ENCODE peak calls at places on chromosome 15, in seven cellular contexts. One of them, this sample, is unnamed.
A peak's percentile ranks its signal among the peaks of the same experiment; 100 is the strongest.

GRCh38 chr15:62212746-62213145 is 47.7 kb upstream of the C2CD4B start:
- DNase-seq in GM23338: no peak
- DNase-seq in hepatocyte: no peak
- DNase-seq in MM.1S: peak; percentile 61
- DNase-seq in GM23248: no peak
- DNase-seq in HCT116: no peak
- DNase-seq in PC-3: no peak
- DNase-seq in this sample: no peak

GRCh38 chr15:33639051-33639450 is 328.3 kb downstream of the RYR3 start:
- DNase-seq in HCT116: no peak
- DNase-seq in hepatocyte: no peak
- DNase-seq in PC-3: no peak
- DNase-seq in GM23338: no peak
- DNase-seq in MM.1S: no peak
- DNase-seq in GM23248: no peak
- DNase-seq in this sample: no peak

GRCh38 chr15:25774871-25775270 is 88.3 kb downstream of the ATP10A start:
- DNase-seq in MM.1S: no peak
- DNase-seq in HCT116: no peak
- DNase-seq in GM23338: no peak
- DNase-seq in GM23248: peak; percentile 8
- DNase-seq in hepatocyte: no peak
- DNase-seq in PC-3: no peak
- DNase-seq in this sample: no peak

GRCh38 chr15:68546318-68546717 is 32.5 kb upstream of the CORO2B start:
- DNase-seq in PC-3: no peak
- DNase-seq in HCT116: no peak
- DNase-seq in GM23338: no peak
- DNase-seq in MM.1S: no peak
- DNase-seq in GM23248: no peak
- DNase-seq in hepatocyte: no peak
- DNase-seq in this sample: no peak

GRCh38 chr15:57118013-57118799 is 199.8 kb downstream of the TCF12 start:
- DNase-seq in PC-3: peak; percentile 48
- DNase-seq in MM.1S: peak; percentile 17
- DNase-seq in GM23248: peak; percentile 51
- DNase-seq in GM23338: peak; percentile 42
- DNase-seq in HCT116: peak; percentile 2
- DNase-seq in hepatocyte: peak; percentile 4
- DNase-seq in this sample: no peak

GRCh38 chr15:64731012-64731806 is 44.2 kb downstream of the RBPMS2 start:
- DNase-seq in GM23248: peak; percentile 83
- DNase-seq in HCT116: peak; percentile 75
- DNase-seq in hepatocyte: peak; percentile 93
- DNase-seq in GM23338: peak; percentile 96
- DNase-seq in PC-3: peak; percentile 85
- DNase-seq in MM.1S: peak; percentile 86
- DNase-seq in this sample: peak; percentile 86

GRCh38 chr15:82298520-82298919 is 35.9 kb downstream of the SAXO2 start:
- DNase-seq in PC-3: no peak
- DNase-seq in GM23338: peak; percentile 11
- DNase-seq in GM23248: no peak
- DNase-seq in MM.1S: no peak
- DNase-seq in HCT116: no peak
- DNase-seq in hepatocyte: no peak
- DNase-seq in this sample: no peak

GRCh38 chr15:89248584-89248983 is 4.8 kb downstream of the FANCI start:
- DNase-seq in GM23338: no peak
- DNase-seq in HCT116: no peak
- DNase-seq in PC-3: no peak
- DNase-seq in MM.1S: no peak
- DNase-seq in GM23248: no peak
- DNase-seq in hepatocyte: no peak
- DNase-seq in this sample: no peak

GRCh38 chr15:78265137-78265460 is 737 bp downstream of the DNAJA4 start:
- DNase-seq in GM23338: no peak
- DNase-seq in hepatocyte: no peak
- DNase-seq in MM.1S: no peak
- DNase-seq in HCT116: no peak
- DNase-seq in GM23248: no peak
- DNase-seq in PC-3: no peak
- DNase-seq in this sample: no peak

GRCh38 chr15:65818927-65819562 is 27.0 kb upstream of the DENND4A start:
- DNase-seq in GM23248: no peak
- DNase-seq in HCT116: no peak
- DNase-seq in hepatocyte: no peak
- DNase-seq in MM.1S: no peak
- DNase-seq in GM23338: no peak
- DNase-seq in PC-3: no peak
- DNase-seq in this sample: peak; percentile 70

GRCh38 chr15:81752974-81753373 is 292.8 kb downstream of the MEX3B start:
- DNase-seq in HCT116: peak; percentile 2
- DNase-seq in PC-3: no peak
- DNase-seq in hepatocyte: no peak
- DNase-seq in GM23248: no peak
- DNase-seq in MM.1S: no peak
- DNase-seq in GM23338: peak; percentile 44
- DNase-seq in this sample: no peak

GRCh38 chr15:27249046-27249722 is 278.2 kb downstream of the GABRG3 start:
- DNase-seq in HCT116: no peak
- DNase-seq in MM.1S: no peak
- DNase-seq in GM23248: no peak
- DNase-seq in hepatocyte: no peak
- DNase-seq in PC-3: no peak
- DNase-seq in GM23338: no peak
- DNase-seq in this sample: no peak

GRCh38 chr15:41904487-41905359 is 10.9 kb upstream of the SPTBN5 start:
- DNase-seq in MM.1S: peak; percentile 74
- DNase-seq in PC-3: peak; percentile 79
- DNase-seq in HCT116: peak; percentile 34
- DNase-seq in GM23248: peak; percentile 69
- DNase-seq in hepatocyte: peak; percentile 85
- DNase-seq in GM23338: peak; percentile 82
- DNase-seq in this sample: peak; percentile 69

GRCh38 chr15:57861039-57861638 is 154.6 kb downstream of the POLR2M start:
- DNase-seq in HCT116: peak; percentile 60
- DNase-seq in GM23338: peak; percentile 76
- DNase-seq in GM23248: peak; percentile 67
- DNase-seq in hepatocyte: peak; percentile 73
- DNase-seq in MM.1S: peak; percentile 75
- DNase-seq in PC-3: peak; percentile 60
- DNase-seq in this sample: peak; percentile 52

GRCh38 chr15:68207176-68207935 is 2.2 kb upstream of the CALML4 start:
- DNase-seq in HCT116: no peak
- DNase-seq in PC-3: no peak
- DNase-seq in hepatocyte: peak; percentile 4
- DNase-seq in GM23338: peak; percentile 33
- DNase-seq in MM.1S: no peak
- DNase-seq in GM23248: no peak
- DNase-seq in this sample: no peak

GRCh38 chr15:66704783-66705113 is 2.7 kb downstream of the SMAD6 start:
- DNase-seq in GM23338: no peak
- DNase-seq in PC-3: peak; percentile 39
- DNase-seq in hepatocyte: peak; percentile 54
- DNase-seq in HCT116: no peak
- DNase-seq in GM23248: peak; percentile 47
- DNase-seq in MM.1S: no peak
- DNase-seq in this sample: no peak

GRCh38 chr15:26889298-26889898 is 22.5 kb downstream of the GABRA5 start:
- DNase-seq in MM.1S: peak; percentile 71
- DNase-seq in PC-3: peak; percentile 83
- DNase-seq in HCT116: peak; percentile 62
- DNase-seq in GM23338: peak; percentile 83
- DNase-seq in GM23248: peak; percentile 53
- DNase-seq in hepatocyte: peak; percentile 76
- DNase-seq in this sample: peak; percentile 67

GRCh38 chr15:42456539-42456938 is 34.4 kb downstream of the ZNF106 start:
- DNase-seq in GM23338: no peak
- DNase-seq in GM23248: peak; percentile 26
- DNase-seq in HCT116: no peak
- DNase-seq in MM.1S: no peak
- DNase-seq in hepatocyte: no peak
- DNase-seq in PC-3: no peak
- DNase-seq in this sample: no peak

GRCh38 chr15:68794869-68795268 is 25.8 kb downstream of the ANP32A start:
- DNase-seq in hepatocyte: no peak
- DNase-seq in MM.1S: no peak
- DNase-seq in GM23248: peak; percentile 38
- DNase-seq in HCT116: no peak
- DNase-seq in GM23338: no peak
- DNase-seq in PC-3: no peak
- DNase-seq in this sample: no peak

GRCh38 chr15:64503197-64503596 is 42.8 kb downstream of the ZNF609 start:
- DNase-seq in hepatocyte: no peak
- DNase-seq in GM23248: peak; percentile 59
- DNase-seq in GM23338: peak; percentile 36
- DNase-seq in HCT116: no peak
- DNase-seq in PC-3: no peak
- DNase-seq in MM.1S: no peak
- DNase-seq in this sample: peak; percentile 5

GRCh38 chr15:52438047-52438446 is 90.6 kb downstream of the MYO5A start:
- DNase-seq in MM.1S: no peak
- DNase-seq in GM23338: no peak
- DNase-seq in hepatocyte: no peak
- DNase-seq in HCT116: no peak
- DNase-seq in GM23248: no peak
- DNase-seq in PC-3: peak; percentile 64
- DNase-seq in this sample: no peak

GRCh38 chr15:32861741-32862140 is 143.9 kb downstream of the GREM1 start:
- DNase-seq in MM.1S: peak; percentile 87
- DNase-seq in HCT116: no peak
- DNase-seq in PC-3: no peak
- DNase-seq in GM23338: peak; percentile 50
- DNase-seq in GM23248: peak; percentile 88
- DNase-seq in hepatocyte: peak; percentile 28
- DNase-seq in this sample: no peak

GRCh38 chr15:73305331-73306211 is 63.2 kb downstream of the HCN4 start:
- DNase-seq in PC-3: peak; percentile 74
- DNase-seq in hepatocyte: peak; percentile 82
- DNase-seq in MM.1S: no peak
- DNase-seq in GM23338: peak; percentile 89
- DNase-seq in HCT116: peak; percentile 61
- DNase-seq in GM23248: peak; percentile 77
- DNase-seq in this sample: peak; percentile 45

GRCh38 chr15:100759116-100759515 is 120.5 kb upstream of the ALDH1A3 start:
- DNase-seq in HCT116: no peak
- DNase-seq in PC-3: no peak
- DNase-seq in MM.1S: no peak
- DNase-seq in GM23338: no peak
- DNase-seq in hepatocyte: peak; percentile 58
- DNase-seq in GM23248: peak; percentile 86
- DNase-seq in this sample: no peak

GRCh38 chr15:78481917-78482316 is 25.5 kb upstream of the HYKK start:
- DNase-seq in GM23248: no peak
- DNase-seq in HCT116: no peak
- DNase-seq in hepatocyte: no peak
- DNase-seq in PC-3: no peak
- DNase-seq in GM23338: no peak
- DNase-seq in MM.1S: no peak
- DNase-seq in this sample: no peak

GRCh38 chr15:29924750-29925149 is 102.5 kb upstream of the TJP1 start:
- DNase-seq in GM23338: peak; percentile 97
- DNase-seq in PC-3: peak; percentile 89
- DNase-seq in MM.1S: no peak
- DNase-seq in HCT116: no peak
- DNase-seq in hepatocyte: peak; percentile 79
- DNase-seq in GM23248: peak; percentile 48
- DNase-seq in this sample: no peak

GRCh38 chr15:69956417-69956816 is 141.3 kb downstream of the TLE3 start:
- DNase-seq in GM23248: no peak
- DNase-seq in MM.1S: no peak
- DNase-seq in HCT116: no peak
- DNase-seq in PC-3: no peak
- DNase-seq in GM23338: no peak
- DNase-seq in hepatocyte: no peak
- DNase-seq in this sample: no peak
- TF ChIP-seq EZH2phosphoT487 in GM23248: no peak
- TF ChIP-seq EZH2phosphoT487 in MM.1S: no peak
- TF ChIP-seq EZH2phosphoT487 in HCT116: no peak
- TF ChIP-seq EZH2phosphoT487 in PC-3: no peak
- TF ChIP-seq EZH2phosphoT487 in GM23338: no peak
- TF ChIP-seq EZH2phosphoT487 in hepatocyte: no peak
- TF ChIP-seq EZH2phosphoT487 in this sample: no peak

DNA sequence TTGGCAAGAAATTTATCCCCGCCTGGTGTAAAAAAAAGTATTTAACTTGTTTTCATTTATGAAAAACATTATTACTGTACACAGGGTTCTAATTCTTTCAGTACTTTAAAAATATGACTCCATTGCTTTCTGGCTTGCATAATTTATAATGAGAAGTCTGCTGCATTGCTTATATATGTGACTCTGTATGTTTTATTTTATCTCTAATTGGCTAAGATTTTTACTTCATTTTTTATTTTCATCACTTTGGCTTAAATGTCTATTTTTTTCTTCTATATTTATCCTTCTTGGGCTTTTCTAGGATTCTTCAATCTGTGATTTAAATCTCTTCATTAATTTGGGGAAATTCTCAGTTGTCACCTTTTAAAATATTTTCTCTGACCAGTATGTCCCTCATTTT is 636.6 kb upstream of the NR2F2 start:
- DNase-seq in MM.1S: no peak
- DNase-seq in PC-3: no peak
- DNase-seq in GM23338: no peak
- DNase-seq in GM23248: peak; percentile 42
- DNase-seq in hepatocyte: no peak
- DNase-seq in HCT116: no peak
- DNase-seq in this sample: no peak
- TF ChIP-seq EZH2phosphoT487 in MM.1S: no peak
- TF ChIP-seq EZH2phosphoT487 in PC-3: no peak
- TF ChIP-seq EZH2phosphoT487 in GM23338: no peak
- TF ChIP-seq EZH2phosphoT487 in GM23248: no peak
- TF ChIP-seq EZH2phosphoT487 in hepatocyte: no peak
- TF ChIP-seq EZH2phosphoT487 in HCT116: no peak
- TF ChIP-seq EZH2phosphoT487 in this sample: no peak

DNA sequence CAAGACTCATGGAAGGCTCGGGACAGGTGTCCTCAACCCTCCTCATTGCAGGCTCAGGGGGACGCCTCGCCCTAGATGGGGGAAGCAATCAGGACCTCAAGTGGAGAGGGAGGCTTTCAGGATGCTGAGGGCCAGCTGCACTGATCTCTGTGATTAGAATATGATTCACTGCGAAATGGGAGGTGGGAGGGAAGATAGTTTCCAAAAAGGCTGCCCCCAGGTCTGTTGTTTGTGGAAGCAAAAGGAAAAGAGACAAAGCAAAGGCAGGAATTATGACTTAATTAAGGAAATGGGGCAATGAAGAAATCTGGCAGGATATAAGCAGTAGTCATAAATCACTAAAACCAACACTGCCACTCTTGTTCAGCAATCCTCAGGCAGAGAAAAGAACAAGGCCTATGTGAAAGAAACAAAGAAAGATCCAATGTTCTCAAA is 85.6 kb upstream of the ABHD17C start:
- DNase-seq in GM23338: no peak
- DNase-seq in HCT116: no peak
- DNase-seq in hepatocyte: no peak
- DNase-seq in MM.1S: no peak
- DNase-seq in GM23248: peak; percentile 14
- DNase-seq in PC-3: peak; percentile 9
- DNase-seq in this sample: no peak
- TF ChIP-seq EZH2phosphoT487 in GM23338: no peak
- TF ChIP-seq EZH2phosphoT487 in HCT116: no peak
- TF ChIP-seq EZH2phosphoT487 in hepatocyte: no peak
- TF ChIP-seq EZH2phosphoT487 in MM.1S: no peak
- TF ChIP-seq EZH2phosphoT487 in GM23248: no peak
- TF ChIP-seq EZH2phosphoT487 in PC-3: no peak
- TF ChIP-seq EZH2phosphoT487 in this sample: no peak

GRCh38 chr15:35281515-35281914 is 196.4 kb upstream of the NANOGP8 start:
- DNase-seq in MM.1S: no peak
- DNase-seq in hepatocyte: no peak
- DNase-seq in GM23248: peak; percentile 76
- DNase-seq in HCT116: peak; percentile 35
- DNase-seq in PC-3: peak; percentile 87
- DNase-seq in GM23338: no peak
- DNase-seq in this sample: no peak
- TF ChIP-seq EZH2phosphoT487 in MM.1S: no peak
- TF ChIP-seq EZH2phosphoT487 in hepatocyte: no peak
- TF ChIP-seq EZH2phosphoT487 in GM23248: no peak
- TF ChIP-seq EZH2phosphoT487 in HCT116: no peak
- TF ChIP-seq EZH2phosphoT487 in PC-3: no peak
- TF ChIP-seq EZH2phosphoT487 in GM23338: no peak
- TF ChIP-seq EZH2phosphoT487 in this sample: no peak